ENCODE peak calls at places on chromosomes 13 and 19, in four cellular contexts. F is uterus, P is lower lobe of right lung, H is HCT116. E is an unnamed sample.

GRCh38 chr13:36432106-36432544 is at the start of gene CCNA1:
- DNase-seq in F (peak), P (peak), H (no peak), E (no peak)

GRCh38 chr19:19647037-19647835 is 3.8 kb upstream of the GMIP start:
- DNase-seq in F (no peak), P (no peak), H (no peak), E (no peak)

GRCh38 chr19:14410054-14410774 is 8.9 kb downstream of the DDX39A start:
- DNase-seq in F (no peak), P (peak), H (no peak), E (no peak)

GRCh38 chr13:75803175-75803611 is 167.1 kb downstream of the LMO7 start:
- DNase-seq in F (no peak), P (no peak), H (no peak), E (no peak)

GRCh38 chr13:114222461-114222968 is 12.2 kb upstream of the CDC16 start:
- DNase-seq in F (no peak), P (no peak), H (no peak), E (no peak)

GRCh38 chr13:72648513-72649065 is 78.8 kb downstream of the MZT1 start:
- DNase-seq in F (no peak), P (no peak), H (peak), E (no peak)

GRCh38 chr13:111145506-111145905 is 30.4 kb downstream of the ARHGEF7 start:
- DNase-seq in F (no peak), P (no peak), H (no peak), E (no peak)

GRCh38 chr19:45863840-45864628 is at the start of gene FOXA3:
- DNase-seq in F (peak), P (no peak), H (no peak), E (no peak)

GRCh38 chr19:35223856-35224505 is 4.6 kb downstream of the FAM187B start:
- DNase-seq in F (no peak), P (no peak), H (no peak), E (peak)

GRCh38 chr19:46211201-46211881 is 18.2 kb upstream of the IGFL1 start:
- DNase-seq in F (no peak), P (peak), H (peak), E (no peak)

DNA sequence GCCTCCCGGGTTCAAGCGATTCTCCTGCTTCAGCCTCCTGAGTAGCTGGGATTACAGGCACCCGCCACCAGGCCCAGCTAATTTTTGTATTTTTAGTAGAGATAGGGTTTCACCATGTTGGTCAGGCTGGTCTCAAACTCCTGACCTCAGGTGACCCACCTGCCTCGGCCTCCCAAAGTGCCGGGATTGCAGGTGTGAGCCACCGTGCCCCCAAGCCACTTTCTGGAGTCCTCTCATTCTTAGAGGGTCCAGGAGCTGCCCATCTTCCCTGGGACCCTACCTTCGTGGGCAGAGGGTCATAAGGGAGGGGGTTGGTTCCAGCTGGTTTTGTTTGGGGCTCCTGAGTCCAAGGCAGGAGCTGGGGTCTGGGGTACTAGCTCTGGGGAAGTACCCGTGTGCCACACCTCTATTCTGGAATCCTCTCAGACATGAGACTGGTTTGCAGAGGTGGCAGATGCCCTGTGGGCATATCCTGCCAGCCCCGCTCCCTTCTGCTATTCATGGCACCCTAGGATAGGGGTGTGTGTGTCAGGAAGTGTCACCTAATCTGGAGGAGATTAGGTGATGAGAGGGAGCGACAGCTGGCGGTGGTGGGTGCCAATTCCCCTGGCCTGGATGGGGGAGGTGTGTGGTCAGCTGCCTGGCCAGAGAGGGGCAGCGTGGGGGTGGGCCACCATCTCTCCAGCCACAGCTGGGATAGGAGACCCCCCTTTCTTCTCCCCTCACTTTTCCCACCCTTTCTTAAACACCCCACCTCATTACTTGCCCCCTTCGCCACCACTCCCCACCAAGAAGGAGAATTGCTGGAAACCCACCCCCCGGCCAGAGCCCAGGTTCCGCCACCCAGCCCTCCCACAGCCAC is 2.1 kb downstream of the PRMT1 start:
- DNase-seq in F (no peak), P (no peak), H (no peak), E (no peak)
- H3K4me3 ChIP-seq in F (no peak), P (no peak), H (peak), E (peak)

DNA sequence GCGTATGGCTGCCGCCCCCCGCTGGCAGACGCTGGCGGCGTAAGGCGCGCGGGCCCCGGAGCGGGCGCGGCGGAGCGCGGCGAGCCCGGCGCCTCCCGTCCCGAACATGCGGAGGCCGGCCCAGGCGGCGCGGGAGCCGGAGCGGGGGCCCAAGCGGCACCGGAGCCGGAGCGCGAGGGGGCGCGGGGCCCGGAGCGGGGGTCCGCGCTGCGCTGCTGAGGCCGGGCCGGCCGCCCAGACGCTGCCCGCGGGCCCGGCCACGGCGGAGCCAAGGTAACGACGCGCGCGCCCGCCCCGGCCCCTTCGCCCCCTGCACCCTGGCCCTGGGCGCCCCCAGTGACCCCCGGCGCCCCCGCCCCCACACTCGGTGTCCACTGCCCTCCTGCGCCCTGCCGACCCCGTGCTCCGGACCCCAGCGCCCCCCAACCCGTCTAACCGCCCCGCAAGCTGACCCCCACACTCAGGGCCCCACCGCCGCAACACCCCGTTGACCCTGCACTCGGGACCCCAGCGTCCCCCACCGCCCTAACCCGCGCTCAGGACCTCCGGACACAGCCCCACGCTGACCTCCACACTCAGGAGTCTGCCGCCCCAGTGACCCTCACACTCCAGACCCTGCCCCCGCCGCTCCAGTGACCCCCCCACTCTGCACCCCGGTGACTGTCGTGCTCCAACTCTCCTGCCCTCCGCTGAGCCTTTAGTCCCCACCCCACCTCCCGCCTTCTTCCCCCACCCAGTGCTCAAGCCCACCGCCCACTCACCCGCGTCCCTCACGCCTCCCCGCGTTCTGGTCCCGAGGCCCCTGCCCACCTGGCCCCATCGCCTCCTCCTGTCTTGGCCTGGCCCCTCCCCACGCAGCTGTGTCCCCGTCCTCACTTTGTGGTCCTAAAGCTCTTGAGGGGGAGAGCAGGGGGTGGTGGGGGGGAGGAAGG is at the start of gene CSNK1G2:
- DNase-seq in F (peak), P (peak), H (no peak), E (no peak)
- TF ChIP-seq CTCF in F (no peak), P (no peak), H (no peak), E (no peak)

GRCh38 chr13:109545964-109546363 is 240.4 kb downstream of the IRS2 start:
- DNase-seq in F (no peak), P (no peak), H (no peak), E (no peak)
- H3K4me3 ChIP-seq in F (no peak), P (no peak), H (no peak), E (no peak)

DNA sequence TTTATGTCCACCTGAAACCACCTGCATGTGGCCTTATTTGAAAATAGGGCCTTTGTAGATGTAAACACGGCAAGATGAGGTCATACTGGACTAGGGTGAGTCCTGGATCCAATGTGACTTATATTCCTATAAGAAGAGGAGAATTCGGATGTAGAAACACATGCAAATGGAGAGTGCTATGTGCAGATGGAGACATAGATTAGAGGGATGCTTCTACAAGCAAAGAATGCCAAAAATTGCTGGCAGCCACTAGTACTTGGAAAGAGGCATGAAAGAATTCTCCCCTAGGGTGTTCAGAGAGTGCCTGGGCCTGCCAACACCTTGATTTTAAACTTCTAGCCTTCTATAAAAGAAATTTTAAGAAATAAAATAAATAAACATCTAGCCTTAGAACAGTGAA is 226.1 kb downstream of the RFC3 start:
- DNase-seq in F (no peak), P (no peak), H (no peak), E (peak)
- TF ChIP-seq CTCF in F (no peak), P (no peak), H (no peak), E (no peak)